ENCODE peak calls at places on chromosomes 2 and 18, in nine cellular contexts. One of them, this sample, is unnamed.

GRCh38 chr2:32559136-32559535 is 68.7 kb upstream of the TTC27 start:
- DNase-seq in Calu3: no peak
- DNase-seq in kidney epithelial cell: no peak
- DNase-seq in left ventricle myocardium inferior: no peak
- DNase-seq in brain microvascular endothelial cell: no peak
- DNase-seq in fibroblast of lung: peak; percentile 11
- DNase-seq in HCT116: no peak
- DNase-seq in Peyer's patch: no peak
- DNase-seq in sigmoid colon: peak; percentile 72
- DNase-seq in this sample: peak; percentile 14

GRCh38 chr2:147688252-147688651 is 156.6 kb upstream of the ACVR2A start:
- DNase-seq in sigmoid colon: no peak
- DNase-seq in Calu3: no peak
- DNase-seq in HCT116: no peak
- DNase-seq in kidney epithelial cell: no peak
- DNase-seq in Peyer's patch: no peak
- DNase-seq in fibroblast of lung: peak; percentile 20
- DNase-seq in brain microvascular endothelial cell: no peak
- DNase-seq in left ventricle myocardium inferior: no peak
- DNase-seq in this sample: no peak

GRCh38 chr2:1976112-1976511 is 231.8 kb upstream of the PXDN start:
- DNase-seq in brain microvascular endothelial cell: no peak
- DNase-seq in left ventricle myocardium inferior: no peak
- DNase-seq in HCT116: no peak
- DNase-seq in sigmoid colon: peak; percentile 12
- DNase-seq in kidney epithelial cell: no peak
- DNase-seq in fibroblast of lung: no peak
- DNase-seq in Calu3: no peak
- DNase-seq in Peyer's patch: no peak
- DNase-seq in this sample: no peak

GRCh38 chr2:109172556-109173105 is 43.6 kb downstream of the SH3RF3 start:
- DNase-seq in brain microvascular endothelial cell: no peak
- DNase-seq in fibroblast of lung: peak; percentile 47
- DNase-seq in kidney epithelial cell: no peak
- DNase-seq in left ventricle myocardium inferior: no peak
- DNase-seq in HCT116: no peak
- DNase-seq in sigmoid colon: no peak
- DNase-seq in Peyer's patch: no peak
- DNase-seq in Calu3: no peak
- DNase-seq in this sample: peak; percentile 22

GRCh38 chr18:56289381-56289780 is 349.0 kb downstream of the TXNL1 start:
- DNase-seq in brain microvascular endothelial cell: no peak
- DNase-seq in HCT116: no peak
- DNase-seq in kidney epithelial cell: no peak
- DNase-seq in Peyer's patch: no peak
- DNase-seq in sigmoid colon: no peak
- DNase-seq in fibroblast of lung: no peak
- DNase-seq in left ventricle myocardium inferior: no peak
- DNase-seq in Calu3: no peak
- DNase-seq in this sample: no peak

GRCh38 chr18:58484989-58485962 is 143.6 kb downstream of the ALPK2 start:
- DNase-seq in sigmoid colon: peak; percentile 58
- DNase-seq in left ventricle myocardium inferior: no peak
- DNase-seq in Peyer's patch: no peak
- DNase-seq in Calu3: no peak
- DNase-seq in fibroblast of lung: no peak
- DNase-seq in brain microvascular endothelial cell: no peak
- DNase-seq in kidney epithelial cell: no peak
- DNase-seq in HCT116: no peak
- DNase-seq in this sample: no peak

GRCh38 chr2:10795508-10796046 is 17.0 kb downstream of the PDIA6 start:
- DNase-seq in Calu3: no peak
- DNase-seq in HCT116: no peak
- DNase-seq in sigmoid colon: no peak
- DNase-seq in brain microvascular endothelial cell: no peak
- DNase-seq in kidney epithelial cell: no peak
- DNase-seq in Peyer's patch: no peak
- DNase-seq in left ventricle myocardium inferior: no peak
- DNase-seq in fibroblast of lung: no peak
- DNase-seq in this sample: no peak

GRCh38 chr2:159571540-159572260 is 44.6 kb downstream of the BAZ2B start:
- DNase-seq in sigmoid colon: no peak
- DNase-seq in HCT116: no peak
- DNase-seq in Peyer's patch: no peak
- DNase-seq in Calu3: no peak
- DNase-seq in kidney epithelial cell: no peak
- DNase-seq in fibroblast of lung: no peak
- DNase-seq in left ventricle myocardium inferior: no peak
- DNase-seq in brain microvascular endothelial cell: no peak
- DNase-seq in this sample: no peak

GRCh38 chr18:68995675-68996074 is 197.8 kb downstream of the CCDC102B start:
- DNase-seq in brain microvascular endothelial cell: no peak
- DNase-seq in left ventricle myocardium inferior: no peak
- DNase-seq in kidney epithelial cell: no peak
- DNase-seq in Calu3: no peak
- DNase-seq in sigmoid colon: no peak
- DNase-seq in HCT116: no peak
- DNase-seq in Peyer's patch: no peak
- DNase-seq in fibroblast of lung: no peak
- DNase-seq in this sample: no peak

GRCh38 chr2:187009483-187010239 is 160.7 kb upstream of the ZSWIM2 start:
- DNase-seq in Calu3: no peak
- DNase-seq in sigmoid colon: no peak
- DNase-seq in Peyer's patch: no peak
- DNase-seq in kidney epithelial cell: no peak
- DNase-seq in brain microvascular endothelial cell: no peak
- DNase-seq in HCT116: no peak
- DNase-seq in left ventricle myocardium inferior: no peak
- DNase-seq in fibroblast of lung: no peak
- DNase-seq in this sample: no peak

GRCh38 chr2:134736167-134736885 is 17.5 kb upstream of the TMEM163 start:
- DNase-seq in sigmoid colon: no peak
- DNase-seq in Calu3: peak; percentile 44
- DNase-seq in HCT116: peak; percentile 3
- DNase-seq in fibroblast of lung: peak; percentile 89
- DNase-seq in Peyer's patch: no peak
- DNase-seq in brain microvascular endothelial cell: peak; percentile 74
- DNase-seq in kidney epithelial cell: peak; percentile 82
- DNase-seq in left ventricle myocardium inferior: no peak
- DNase-seq in this sample: peak; percentile 41

GRCh38 chr2:233199870-233200269 is 51.6 kb upstream of the ATG16L1 start:
- DNase-seq in fibroblast of lung: no peak
- DNase-seq in left ventricle myocardium inferior: no peak
- DNase-seq in sigmoid colon: no peak
- DNase-seq in HCT116: no peak
- DNase-seq in Calu3: no peak
- DNase-seq in kidney epithelial cell: no peak
- DNase-seq in Peyer's patch: no peak
- DNase-seq in brain microvascular endothelial cell: no peak
- DNase-seq in this sample: no peak

GRCh38 chr2:218230882-218231281 is 13.9 kb downstream of the ARPC2 start:
- DNase-seq in Peyer's patch: no peak
- DNase-seq in sigmoid colon: no peak
- DNase-seq in left ventricle myocardium inferior: no peak
- DNase-seq in kidney epithelial cell: peak; percentile 69
- DNase-seq in fibroblast of lung: peak; percentile 74
- DNase-seq in HCT116: no peak
- DNase-seq in Calu3: peak; percentile 76
- DNase-seq in brain microvascular endothelial cell: peak; percentile 64
- DNase-seq in this sample: peak; percentile 42
- TF ChIP-seq CTCF in Peyer's patch: no peak
- TF ChIP-seq CTCF in sigmoid colon: no peak
- TF ChIP-seq CTCF in left ventricle myocardium inferior: peak; percentile 28
- TF ChIP-seq CTCF in kidney epithelial cell: peak; percentile 51
- TF ChIP-seq CTCF in fibroblast of lung: peak; percentile 18
- TF ChIP-seq CTCF in HCT116: peak; percentile 50
- TF ChIP-seq CTCF in Calu3: peak; percentile 51
- TF ChIP-seq CTCF in brain microvascular endothelial cell: peak; percentile 51
- TF ChIP-seq CTCF in this sample: peak; percentile 11

DNA sequence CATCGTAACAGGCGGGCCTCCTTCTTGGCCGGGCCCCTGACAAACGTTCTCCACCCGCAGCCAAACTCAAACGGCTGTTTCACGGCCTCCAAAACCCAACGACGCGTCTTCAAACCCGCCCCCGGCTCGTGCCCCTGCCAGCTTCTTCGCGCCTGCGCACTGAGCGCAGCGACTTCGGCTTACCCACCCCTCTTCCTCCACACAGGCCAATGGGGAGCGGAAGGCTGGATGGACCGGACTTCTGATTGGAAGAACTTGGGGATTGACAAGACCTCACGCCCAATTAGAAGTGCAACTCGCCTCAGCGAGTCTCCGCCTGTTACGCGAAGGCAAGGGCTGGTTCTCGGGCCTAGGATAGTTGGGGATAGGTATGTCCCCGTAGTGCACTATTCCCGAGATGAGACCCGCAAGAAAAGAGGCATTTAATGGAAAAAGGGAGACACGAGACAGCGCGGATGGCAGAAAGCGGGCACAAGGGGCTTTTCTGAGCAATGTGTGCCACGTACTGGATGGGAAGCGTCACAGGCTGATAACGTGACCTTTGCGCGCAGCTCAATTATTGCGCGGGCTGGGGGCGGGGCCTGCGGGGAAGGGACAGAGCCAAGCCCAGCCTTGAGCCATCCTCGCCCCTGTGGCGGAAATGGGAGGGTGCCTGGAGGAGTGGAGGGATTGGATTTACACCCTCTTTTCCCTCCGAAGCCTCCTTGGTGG is at the start of gene LAPTM4A:
- DNase-seq in sigmoid colon: peak; percentile 100
- DNase-seq in kidney epithelial cell: peak; percentile 99
- DNase-seq in HCT116: peak; percentile 100
- DNase-seq in Calu3: peak; percentile 96
- DNase-seq in fibroblast of lung: peak; percentile 100
- DNase-seq in Peyer's patch: peak; percentile 97
- DNase-seq in brain microvascular endothelial cell: peak; percentile 99
- DNase-seq in left ventricle myocardium inferior: peak; percentile 97
- DNase-seq in this sample: peak; percentile 100
- TF ChIP-seq CTCF in sigmoid colon: no peak
- TF ChIP-seq CTCF in kidney epithelial cell: no peak
- TF ChIP-seq CTCF in HCT116: no peak
- TF ChIP-seq CTCF in Calu3: no peak
- TF ChIP-seq CTCF in fibroblast of lung: no peak
- TF ChIP-seq CTCF in Peyer's patch: no peak
- TF ChIP-seq CTCF in brain microvascular endothelial cell: peak; percentile 17
- TF ChIP-seq CTCF in left ventricle myocardium inferior: peak; percentile 51
- TF ChIP-seq CTCF in this sample: no peak

DNA sequence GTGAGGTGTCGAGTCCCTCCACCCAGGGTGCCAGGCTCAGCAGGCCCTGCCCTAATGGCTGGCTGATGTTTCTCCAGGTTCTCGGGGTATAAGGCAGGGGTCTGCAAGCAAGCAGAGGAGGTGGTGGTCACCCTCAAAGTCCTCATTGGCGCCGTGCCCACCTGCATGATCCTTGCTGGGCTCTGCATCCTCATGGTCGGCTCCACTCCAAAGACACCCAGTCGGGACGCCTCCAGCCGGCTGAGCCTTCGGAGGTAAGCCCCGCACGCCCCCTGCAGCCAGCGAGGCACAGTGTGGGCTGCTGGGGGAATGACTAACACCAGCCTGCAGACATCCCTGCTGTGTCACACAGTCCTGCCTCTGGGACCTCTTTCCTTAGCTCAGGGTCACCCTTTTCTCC is 14.1 kb downstream of the MFSD2B start:
- DNase-seq in Peyer's patch: no peak
- DNase-seq in HCT116: no peak
- DNase-seq in brain microvascular endothelial cell: peak; percentile 55
- DNase-seq in fibroblast of lung: peak; percentile 29
- DNase-seq in left ventricle myocardium inferior: no peak
- DNase-seq in Calu3: no peak
- DNase-seq in sigmoid colon: no peak
- DNase-seq in kidney epithelial cell: no peak
- DNase-seq in this sample: peak; percentile 35
- TF ChIP-seq CTCF in Peyer's patch: no peak
- TF ChIP-seq CTCF in HCT116: no peak
- TF ChIP-seq CTCF in brain microvascular endothelial cell: peak; percentile 86
- TF ChIP-seq CTCF in fibroblast of lung: peak; percentile 12
- TF ChIP-seq CTCF in left ventricle myocardium inferior: peak; percentile 16
- TF ChIP-seq CTCF in Calu3: no peak
- TF ChIP-seq CTCF in sigmoid colon: no peak
- TF ChIP-seq CTCF in kidney epithelial cell: no peak
- TF ChIP-seq CTCF in this sample: peak; percentile 21

GRCh38 chr2:191835100-191835499 is 11.8 kb downstream of the CAVIN2 start:
- DNase-seq in Calu3: no peak
- DNase-seq in left ventricle myocardium inferior: no peak
- DNase-seq in fibroblast of lung: no peak
- DNase-seq in sigmoid colon: no peak
- DNase-seq in brain microvascular endothelial cell: no peak
- DNase-seq in kidney epithelial cell: no peak
- DNase-seq in HCT116: no peak
- DNase-seq in Peyer's patch: no peak
- DNase-seq in this sample: no peak

GRCh38 chr2:191833356-191833755 is 13.5 kb downstream of the CAVIN2 start:
- DNase-seq in left ventricle myocardium inferior: no peak
- DNase-seq in Calu3: no peak
- DNase-seq in kidney epithelial cell: no peak
- DNase-seq in fibroblast of lung: no peak
- DNase-seq in sigmoid colon: no peak
- DNase-seq in brain microvascular endothelial cell: no peak
- DNase-seq in Peyer's patch: no peak
- DNase-seq in HCT116: no peak
- DNase-seq in this sample: no peak

GRCh38 chr2:191836471-191836852 is 10.4 kb downstream of the CAVIN2 start:
- DNase-seq in left ventricle myocardium inferior: no peak
- DNase-seq in fibroblast of lung: no peak
- DNase-seq in kidney epithelial cell: no peak
- DNase-seq in HCT116: no peak
- DNase-seq in sigmoid colon: no peak
- DNase-seq in brain microvascular endothelial cell: no peak
- DNase-seq in Calu3: no peak
- DNase-seq in Peyer's patch: no peak
- DNase-seq in this sample: no peak

GRCh38 chr2:191836853-191837769 is 9.8 kb downstream of the CAVIN2 start:
- DNase-seq in left ventricle myocardium inferior: no peak
- DNase-seq in sigmoid colon: no peak
- DNase-seq in Calu3: no peak
- DNase-seq in HCT116: no peak
- DNase-seq in Peyer's patch: no peak
- DNase-seq in brain microvascular endothelial cell: no peak
- DNase-seq in kidney epithelial cell: no peak
- DNase-seq in fibroblast of lung: no peak
- DNase-seq in this sample: peak; percentile 56

DNA sequence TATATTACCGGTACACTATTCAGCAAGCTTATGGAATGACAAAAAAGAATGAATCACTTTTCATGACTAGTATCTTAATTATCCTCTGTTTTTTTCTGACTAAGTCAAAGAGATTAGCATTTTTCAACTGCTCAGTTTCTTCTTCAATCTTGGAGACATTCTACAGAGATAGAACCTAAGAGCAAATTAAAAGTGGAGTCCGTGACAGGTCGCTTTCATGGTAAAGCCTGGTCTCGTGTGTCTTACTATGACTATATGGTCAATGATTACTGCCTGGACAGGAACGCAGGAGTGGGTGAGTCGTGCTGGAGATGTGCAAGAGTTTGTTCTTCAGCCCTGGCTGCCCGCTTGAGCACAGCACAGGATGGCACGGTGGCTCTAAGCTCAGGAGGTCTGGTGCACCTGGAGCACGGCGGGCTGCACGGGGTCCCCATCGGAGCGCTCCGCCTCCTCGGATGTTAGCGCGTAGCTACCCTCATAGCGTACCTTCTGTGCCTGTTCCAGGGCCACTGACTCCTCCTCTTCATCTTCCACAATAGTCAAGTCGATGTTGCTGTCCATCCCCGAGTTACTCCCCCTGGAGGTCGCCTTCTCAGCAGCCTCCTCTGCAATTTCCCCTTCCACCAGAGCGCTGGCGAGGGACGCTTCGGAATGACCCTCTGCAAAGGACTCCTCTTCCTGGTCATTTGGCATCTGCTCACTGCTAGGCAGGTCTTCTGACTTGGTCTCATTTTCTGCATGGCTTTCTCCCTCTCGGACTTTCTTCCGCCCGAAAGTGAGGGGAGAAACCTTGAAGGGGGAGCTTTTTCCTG is 11.1 kb downstream of the CAVIN2 start:
- DNase-seq in left ventricle myocardium inferior: no peak
- DNase-seq in Calu3: no peak
- DNase-seq in kidney epithelial cell: no peak
- DNase-seq in HCT116: no peak
- DNase-seq in fibroblast of lung: peak; percentile 61
- DNase-seq in brain microvascular endothelial cell: peak; percentile 50
- DNase-seq in Peyer's patch: no peak
- DNase-seq in sigmoid colon: no peak
- DNase-seq in this sample: peak; percentile 15
- TF ChIP-seq CTCF in left ventricle myocardium inferior: no peak
- TF ChIP-seq CTCF in Calu3: no peak
- TF ChIP-seq CTCF in kidney epithelial cell: no peak
- TF ChIP-seq CTCF in HCT116: peak; percentile 31
- TF ChIP-seq CTCF in fibroblast of lung: no peak
- TF ChIP-seq CTCF in brain microvascular endothelial cell: no peak
- TF ChIP-seq CTCF in Peyer's patch: no peak
- TF ChIP-seq CTCF in sigmoid colon: no peak
- TF ChIP-seq CTCF in this sample: no peak

This sample was measured in foreskin fibroblast.